ENCODE peak calls at places on chromosomes 6 and 20, in eight cellular contexts. J is mucosa of descending colon, U is spleen, D is hepatocyte, M is lung, S is neuronal stem cell, B is mammary epithelial cell, W is OCI-LY7. H is an unnamed sample.
A peak's percentile ranks its signal among the peaks of the same experiment; 100 is the strongest.

GRCh38 chr6:111871207-111871606 is 2.0 kb downstream of the FYN start:
- DNase-seq in J (no peak), U (no peak), D (no peak), M (no peak), S (no peak), B (no peak), W (peak; percentile 48), H (no peak)

GRCh38 chr6:107786179-107786578 is 37.9 kb downstream of the SCML4 start:
- DNase-seq in J (peak; percentile 13), U (no peak), D (no peak), M (no peak), S (no peak), B (no peak), W (no peak), H (no peak)

GRCh38 chr20:18992418-18992817 is 178.8 kb downstream of the SCP2D1 start:
- DNase-seq in J (no peak), U (no peak), D (peak; percentile 26), M (no peak), S (no peak), B (no peak), W (no peak), H (no peak)

GRCh38 chr6:111793711-111794111 is 79.5 kb downstream of the FYN start:
- DNase-seq in J (peak; percentile 27), U (peak; percentile 86), D (no peak), M (no peak), S (no peak), B (no peak), W (no peak), H (no peak)

GRCh38 chr20:3000852-3001523 is 42.4 kb upstream of the GNRH2 start:
- DNase-seq in J (peak; percentile 7), U (no peak), D (peak; percentile 72), M (no peak), S (peak; percentile 30), B (peak; percentile 20), W (peak; percentile 75), H (no peak)

GRCh38 chr6:22664968-22665367 is 95.6 kb downstream of the HDGFL1 start:
- DNase-seq in J (no peak), U (no peak), D (peak; percentile 10), M (no peak), S (no peak), B (peak; percentile 57), W (no peak), H (no peak)

GRCh38 chr20:21396921-21397340 is 395 bp downstream of the NKX2-4 start:
- DNase-seq in J (no peak), U (no peak), D (peak; percentile 20), M (no peak), S (no peak), B (no peak), W (no peak), H (peak; percentile 10)

GRCh38 chr6:154154389-154154967 is 115.4 kb downstream of the OPRM1 start:
- DNase-seq in J (peak; percentile 83), U (no peak), D (peak; percentile 88), M (peak; percentile 53), S (peak; percentile 61), B (peak; percentile 21), W (peak; percentile 66), H (no peak)

GRCh38 chr20:13681248-13682125 is 42.8 kb upstream of the TASP1 start:
- DNase-seq in J (peak; percentile 8), U (no peak), D (peak; percentile 75), M (no peak), S (no peak), B (no peak), W (no peak), H (no peak)

GRCh38 chr20:63505281-63505680 is 6.4 kb upstream of the EEF1A2 start:
- DNase-seq in J (no peak), U (no peak), D (no peak), M (no peak), S (no peak), B (no peak), W (no peak), H (no peak)

GRCh38 chr20:3753098-3753497 is 14.5 kb downstream of the ADISSP start:
- DNase-seq in J (peak; percentile 89), U (no peak), D (peak; percentile 73), M (no peak), S (peak; percentile 52), B (peak; percentile 41), W (peak; percentile 71), H (peak; percentile 29)

GRCh38 chr6:39295538-39295937 is 18.7 kb downstream of the KCNK17 start:
- DNase-seq in J (peak; percentile 31), U (no peak), D (peak; percentile 32), M (peak; percentile 42), S (no peak), B (no peak), W (no peak), H (peak; percentile 55)

GRCh38 chr6:33697845-33698244 is 13.7 kb downstream of the UQCC2 start:
- DNase-seq in J (no peak), U (peak; percentile 76), D (no peak), M (no peak), S (no peak), B (no peak), W (no peak), H (no peak)

GRCh38 chr6:149473080-149474052 is 11.4 kb downstream of the ZC3H12D start:
- DNase-seq in J (peak; percentile 92), U (peak; percentile 79), D (no peak), M (no peak), S (no peak), B (peak; percentile 15), W (peak; percentile 61), H (peak; percentile 76)

GRCh38 chr6:132198040-132198439 is 203.2 kb downstream of the MOXD1 start:
- DNase-seq in J (no peak), U (no peak), D (no peak), M (no peak), S (no peak), B (no peak), W (no peak), H (peak; percentile 79)

GRCh38 chr6:43972915-43973304 is 154.3 kb downstream of the MRPL14 start:
- DNase-seq in J (peak; percentile 62), U (no peak), D (peak; percentile 78), M (peak; percentile 76), S (no peak), B (peak; percentile 40), W (no peak), H (peak; percentile 95)

GRCh38 chr6:63637865-63638445 is 2.4 kb downstream of the PHF3 start:
- DNase-seq in J (no peak), U (no peak), D (no peak), M (no peak), S (no peak), B (no peak), W (no peak), H (no peak)

GRCh38 chr20:43331911-43332310 is 125.8 kb upstream of the SRSF6 start:
- DNase-seq in J (peak; percentile 11), U (no peak), D (no peak), M (no peak), S (no peak), B (no peak), W (no peak), H (peak; percentile 13)

GRCh38 chr6:112222111-112222726 is 32.1 kb downstream of the LAMA4 start:
- DNase-seq in J (no peak), U (no peak), D (no peak), M (no peak), S (no peak), B (no peak), W (no peak), H (peak; percentile 38)

GRCh38 chr6:26403888-26404287 is 1.8 kb downstream of the BTN3A1 start:
- DNase-seq in J (no peak), U (no peak), D (no peak), M (no peak), S (no peak), B (no peak), W (no peak), H (no peak)
- H3K4me3 ChIP-seq in J (no peak overlapping the region), U (peak overlapping the region; percentile 69), D (no peak overlapping the region), M (no peak overlapping the region), S (no peak overlapping the region), B (no peak overlapping the region), W (peak overlapping the region; percentile 82), H (no peak overlapping the region)

DNA sequence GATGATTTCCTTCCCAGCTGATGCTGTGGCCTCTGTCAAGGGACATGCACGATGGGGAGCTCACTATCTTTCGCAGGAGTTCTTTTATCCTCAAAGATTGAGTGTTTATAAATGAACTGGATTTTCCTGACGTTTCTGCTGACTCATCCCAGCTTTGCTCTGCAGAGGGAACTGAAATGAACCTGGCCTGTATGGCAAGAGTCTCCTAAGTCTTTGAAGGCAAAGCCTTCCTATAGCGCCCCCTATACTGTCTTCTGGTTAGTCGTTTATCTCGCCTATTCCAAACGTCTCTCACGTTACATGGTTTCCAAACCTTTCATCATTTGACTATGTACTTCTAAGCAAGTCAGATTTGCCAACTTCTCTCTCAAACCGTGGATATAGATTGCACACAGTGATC is 565.3 kb downstream of the KIF16B start:
- DNase-seq in J (no peak), U (no peak), D (no peak), M (no peak), S (no peak), B (no peak), W (no peak), H (no peak)
- H3K9me3 ChIP-seq in J (no peaks in the 10 kb centered on the region), U (no peaks in the 10 kb centered on the region), D (no peaks in the 10 kb centered on the region), M (no peaks in the 10 kb centered on the region), S (peaks cover 4% of the 10 kb centered on the region), B (no peaks in the 10 kb centered on the region), W (no peaks in the 10 kb centered on the region), H (no peaks in the 10 kb centered on the region)

GRCh38 chr20:38812915-38813573 is 7.5 kb downstream of the PPP1R16B start:
- DNase-seq in J (no peak), U (no peak), D (no peak), M (no peak), S (no peak), B (no peak), W (peak; percentile 55), H (no peak)

GRCh38 chr20:38812182-38812581 is 6.7 kb downstream of the PPP1R16B start:
- DNase-seq in J (no peak), U (no peak), D (no peak), M (no peak), S (no peak), B (no peak), W (peak; percentile 57), H (no peak)

GRCh38 chr20:38811769-38812168 is 6.3 kb downstream of the PPP1R16B start:
- DNase-seq in J (no peak), U (no peak), D (no peak), M (no peak), S (no peak), B (no peak), W (no peak), H (no peak)

GRCh38 chr20:38809942-38810341 is 4.4 kb downstream of the PPP1R16B start:
- DNase-seq in J (no peak), U (no peak), D (no peak), M (no peak), S (no peak), B (no peak), W (no peak), H (no peak)

DNA sequence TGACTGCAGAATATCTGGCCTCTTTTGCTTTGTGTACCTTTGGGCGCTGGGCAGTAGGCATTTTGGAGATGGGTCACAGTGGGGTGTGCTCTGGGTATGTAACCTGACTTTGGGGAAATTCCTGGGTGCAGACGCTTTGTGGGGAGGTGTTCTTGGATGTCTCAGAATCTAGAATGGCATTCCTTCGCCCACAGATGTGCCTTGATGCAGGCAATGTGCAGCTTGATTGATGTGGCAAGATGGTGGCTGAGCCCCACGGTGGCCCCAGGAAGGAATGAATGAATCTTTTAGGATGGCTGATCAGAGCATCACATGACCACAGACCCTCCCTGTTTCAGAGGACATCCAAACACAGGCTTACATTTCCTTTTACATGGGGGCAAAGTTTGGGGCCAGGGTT is 5.4 kb downstream of the PPP1R16B start:
- DNase-seq in J (no peak), U (no peak), D (no peak), M (no peak), S (no peak), B (no peak), W (no peak), H (no peak)
- H3K4me3 ChIP-seq in J (no peak overlapping the region), U (no peak overlapping the region), D (no peak overlapping the region), M (no peak overlapping the region), S (no peak overlapping the region), B (no peak overlapping the region), W (no peak overlapping the region), H (no peak overlapping the region)

GRCh38 chr6:137015943-137016342 is 28.8 kb downstream of the IL20RA start:
- DNase-seq in J (no peak), U (no peak), D (no peak), M (no peak), S (no peak), B (no peak), W (no peak), H (no peak)
- H3K9me3 ChIP-seq in J (no peaks in the 10 kb centered on the region), U (no peaks in the 10 kb centered on the region), D (no peaks in the 10 kb centered on the region), M (peaks cover 4% of the 10 kb centered on the region), S (no peaks in the 10 kb centered on the region), B (peaks cover 3% of the 10 kb centered on the region), W (no peaks in the 10 kb centered on the region), H (no peaks in the 10 kb centered on the region)

H was measured in MG63.